ENCODE peak calls at places on chromosomes 6 and 20, in nine cellular contexts. H is NCI-H748 treated with DMSO at 0.1 percent for 48 hours; I is CD4-positive, alpha-beta T cell; B is DMS153; G is NB4; N is central memory CD4-positive, alpha-beta T cell; P is germinal center; T is osteocyte; U is esophagus squamous epithelium. Y is an unnamed sample.

GRCh38 chr20:1467355-1468116 is 887 bp upstream of the NSFL1C start:
- DNase-seq in H (peak), I (no peak), B (peak), G (peak), N (no peak), P (peak), T (peak), U (no peak), Y (no peak)

GRCh38 chr6:139846538-139847321 is 472.3 kb upstream of the CITED2 start:
- DNase-seq in H (peak), I (no peak), B (peak), G (peak), N (no peak), P (no peak), T (no peak), U (no peak), Y (no peak)

GRCh38 chr6:130421567-130421966 is 55.8 kb downstream of the TMEM200A start:
- DNase-seq in H (no peak), I (no peak), B (no peak), G (no peak), N (no peak), P (no peak), T (no peak), U (no peak), Y (no peak)

GRCh38 chr6:156720739-156721714 is 56.2 kb upstream of the ARID1B start:
- DNase-seq in H (no peak), I (no peak), B (no peak), G (peak), N (no peak), P (no peak), T (no peak), U (no peak), Y (no peak)

GRCh38 chr6:163825033-163825432 is 410.5 kb downstream of the QKI start:
- DNase-seq in H (no peak), I (no peak), B (no peak), G (no peak), N (no peak), P (no peak), T (no peak), U (no peak), Y (no peak)

GRCh38 chr6:10644225-10644624 is 50.2 kb downstream of the C6orf52 start:
- DNase-seq in H (no peak), I (no peak), B (no peak), G (no peak), N (no peak), P (no peak), T (no peak), U (no peak), Y (no peak)

GRCh38 chr6:167404385-167405049 is 79.6 kb downstream of the TTLL2 start:
- DNase-seq in H (no peak), I (no peak), B (no peak), G (no peak), N (no peak), P (no peak), T (peak), U (no peak), Y (no peak)

GRCh38 chr6:25070547-25071366 is 135.0 kb upstream of the RIPOR2 start:
- DNase-seq in H (peak), I (peak), B (peak), G (peak), N (peak), P (peak), T (peak), U (peak), Y (peak)

GRCh38 chr6:108169801-108170606 is 4.2 kb downstream of the NR2E1 start:
- DNase-seq in H (no peak), I (no peak), B (no peak), G (no peak), N (no peak), P (no peak), T (no peak), U (no peak), Y (no peak)

GRCh38 chr6:52325695-52326471 is 36.1 kb upstream of the PAQR8 start:
- DNase-seq in H (no peak), I (no peak), B (no peak), G (no peak), N (no peak), P (no peak), T (no peak), U (no peak), Y (no peak)

GRCh38 chr6:141548969-141549368 is 583.8 kb upstream of the GJE1 start:
- DNase-seq in H (no peak), I (no peak), B (no peak), G (peak), N (no peak), P (no peak), T (no peak), U (no peak), Y (no peak)

GRCh38 chr6:37653933-37654565 is 43.6 kb downstream of the MDGA1 start:
- DNase-seq in H (no peak), I (peak), B (no peak), G (peak), N (no peak), P (peak), T (no peak), U (no peak), Y (no peak)

GRCh38 chr6:118506071-118506638 is 41.9 kb upstream of the PLN start:
- DNase-seq in H (no peak), I (no peak), B (no peak), G (no peak), N (no peak), P (no peak), T (no peak), U (no peak), Y (no peak)

GRCh38 chr6:14966111-14966901 is 279.6 kb upstream of the JARID2 start:
- DNase-seq in H (no peak), I (no peak), B (no peak), G (no peak), N (no peak), P (no peak), T (no peak), U (no peak), Y (no peak)